ENCODE peak calls at places on chromosomes 12 and 14, in five cellular contexts. One of them, this sample, is unnamed.

GRCh38 chr14:88815980-88816379 is 8.5 kb upstream of the TTC8 start:
- DNase-seq in Peyer's patch: no peak
- DNase-seq in lung: no peak
- DNase-seq in heart left ventricle: no peak
- DNase-seq in tibial nerve: no peak
- DNase-seq in this sample: no peak

GRCh38 chr14:103330536-103330935 is 3.5 kb upstream of the EIF5 start:
- DNase-seq in heart left ventricle: no peak
- DNase-seq in Peyer's patch: no peak
- DNase-seq in tibial nerve: no peak
- DNase-seq in lung: no peak
- DNase-seq in this sample: no peak

GRCh38 chr12:115639667-115640012 is 637.9 kb downstream of the MED13L start:
- DNase-seq in lung: no peak
- DNase-seq in tibial nerve: no peak
- DNase-seq in Peyer's patch: no peak
- DNase-seq in heart left ventricle: no peak
- DNase-seq in this sample: no peak

GRCh38 chr14:71563754-71564153 is 368.5 kb upstream of the RGS6 start:
- DNase-seq in lung: no peak
- DNase-seq in Peyer's patch: no peak
- DNase-seq in heart left ventricle: no peak
- DNase-seq in tibial nerve: no peak
- DNase-seq in this sample: no peak

GRCh38 chr12:48979602-48980388 is 1.7 kb downstream of the WNT1 start:
- DNase-seq in Peyer's patch: peak
- DNase-seq in tibial nerve: no peak
- DNase-seq in lung: no peak
- DNase-seq in heart left ventricle: no peak
- DNase-seq in this sample: no peak

GRCh38 chr12:6450869-6451347 is 934 bp upstream of the TAPBPL start:
- DNase-seq in tibial nerve: no peak
- DNase-seq in Peyer's patch: peak
- DNase-seq in heart left ventricle: no peak
- DNase-seq in lung: no peak
- DNase-seq in this sample: no peak

GRCh38 chr12:45674583-45674982 is 54.9 kb upstream of the ARID2 start:
- DNase-seq in lung: peak
- DNase-seq in Peyer's patch: no peak
- DNase-seq in heart left ventricle: peak
- DNase-seq in tibial nerve: no peak
- DNase-seq in this sample: peak

GRCh38 chr12:131555197-131555820 is 155.6 kb upstream of the SFSWAP start:
- DNase-seq in tibial nerve: no peak
- DNase-seq in lung: no peak
- DNase-seq in Peyer's patch: no peak
- DNase-seq in heart left ventricle: no peak
- DNase-seq in this sample: no peak

GRCh38 chr12:27474344-27474743 is 27.8 kb downstream of the SMCO2 start:
- DNase-seq in heart left ventricle: no peak
- DNase-seq in lung: no peak
- DNase-seq in tibial nerve: no peak
- DNase-seq in Peyer's patch: no peak
- DNase-seq in this sample: peak

GRCh38 chr12:1851126-1851791 is 30.9 kb downstream of the LRTM2 start:
- DNase-seq in Peyer's patch: no peak
- DNase-seq in heart left ventricle: no peak
- DNase-seq in lung: no peak
- DNase-seq in tibial nerve: no peak
- DNase-seq in this sample: peak

GRCh38 chr12:30537228-30537627 is 158.4 kb downstream of the IPO8 start:
- DNase-seq in lung: no peak
- DNase-seq in tibial nerve: no peak
- DNase-seq in Peyer's patch: no peak
- DNase-seq in heart left ventricle: no peak
- DNase-seq in this sample: no peak

GRCh38 chr14:103087343-103087835 is 3.4 kb downstream of the LBHD2 start:
- DNase-seq in Peyer's patch: no peak
- DNase-seq in tibial nerve: no peak
- DNase-seq in heart left ventricle: no peak
- DNase-seq in lung: no peak
- DNase-seq in this sample: no peak

GRCh38 chr14:40221428-40221827 is 789.2 kb upstream of the FBXO33 start:
- DNase-seq in heart left ventricle: no peak
- DNase-seq in Peyer's patch: no peak
- DNase-seq in lung: no peak
- DNase-seq in tibial nerve: no peak
- DNase-seq in this sample: no peak

GRCh38 chr14:104130974-104131651 is 7.3 kb upstream of the KIF26A start:
- DNase-seq in heart left ventricle: peak
- DNase-seq in lung: peak
- DNase-seq in tibial nerve: no peak
- DNase-seq in Peyer's patch: no peak
- DNase-seq in this sample: peak

GRCh38 chr12:6821674-6822433 is at the start of gene GPR162:
- DNase-seq in lung: peak
- DNase-seq in Peyer's patch: no peak
- DNase-seq in tibial nerve: no peak
- DNase-seq in heart left ventricle: peak
- DNase-seq in this sample: peak

GRCh38 chr12:105330938-105331804 is 680 bp downstream of the C12orf75 start:
- DNase-seq in lung: no peak
- DNase-seq in tibial nerve: no peak
- DNase-seq in heart left ventricle: peak
- DNase-seq in Peyer's patch: peak
- DNase-seq in this sample: no peak

GRCh38 chr12:105334001-105334400 is 3.5 kb downstream of the C12orf75 start:
- DNase-seq in Peyer's patch: no peak
- DNase-seq in lung: no peak
- DNase-seq in heart left ventricle: no peak
- DNase-seq in tibial nerve: no peak
- DNase-seq in this sample: peak

GRCh38 chr14:73153272-73153671 is 17.0 kb downstream of the PSEN1 start:
- DNase-seq in heart left ventricle: no peak
- DNase-seq in lung: no peak
- DNase-seq in Peyer's patch: no peak
- DNase-seq in tibial nerve: no peak
- DNase-seq in this sample: peak

GRCh38 chr12:96249196-96250118 is 55.3 kb downstream of the ELK3 start:
- DNase-seq in lung: no peak
- DNase-seq in tibial nerve: no peak
- DNase-seq in heart left ventricle: peak
- DNase-seq in Peyer's patch: no peak
- DNase-seq in this sample: peak

GRCh38 chr12:81859521-81859920 is 100.4 kb upstream of the PPFIA2 start:
- DNase-seq in Peyer's patch: no peak
- DNase-seq in heart left ventricle: no peak
- DNase-seq in tibial nerve: no peak
- DNase-seq in lung: no peak
- DNase-seq in this sample: no peak

GRCh38 chr14:100606687-100607610 is 19.7 kb upstream of the BEGAIN start:
- DNase-seq in heart left ventricle: no peak
- DNase-seq in tibial nerve: no peak
- DNase-seq in lung: no peak
- DNase-seq in Peyer's patch: no peak
- DNase-seq in this sample: no peak

GRCh38 chr14:72553161-72553560 is 340.7 kb downstream of the DPF3 start:
- DNase-seq in heart left ventricle: no peak
- DNase-seq in lung: no peak
- DNase-seq in Peyer's patch: no peak
- DNase-seq in tibial nerve: no peak
- DNase-seq in this sample: peak

GRCh38 chr12:98379106-98379505 is 136.3 kb upstream of the TMPO start:
- DNase-seq in heart left ventricle: no peak
- DNase-seq in Peyer's patch: no peak
- DNase-seq in tibial nerve: no peak
- DNase-seq in lung: no peak
- DNase-seq in this sample: no peak
- TF ChIP-seq CTCF in heart left ventricle: no peak
- TF ChIP-seq CTCF in Peyer's patch: no peak
- TF ChIP-seq CTCF in tibial nerve: no peak
- TF ChIP-seq CTCF in lung: no peak
- TF ChIP-seq CTCF in this sample: no peak

GRCh38 chr12:108722463-108722862 is 8.9 kb downstream of the CORO1C start:
- DNase-seq in heart left ventricle: no peak
- DNase-seq in Peyer's patch: no peak
- DNase-seq in lung: no peak
- DNase-seq in tibial nerve: no peak
- DNase-seq in this sample: peak
- H3K4me3 ChIP-seq in heart left ventricle: no peak
- H3K4me3 ChIP-seq in Peyer's patch: no peak
- H3K4me3 ChIP-seq in lung: no peak
- H3K4me3 ChIP-seq in tibial nerve: no peak
- H3K4me3 ChIP-seq in this sample: no peak

DNA sequence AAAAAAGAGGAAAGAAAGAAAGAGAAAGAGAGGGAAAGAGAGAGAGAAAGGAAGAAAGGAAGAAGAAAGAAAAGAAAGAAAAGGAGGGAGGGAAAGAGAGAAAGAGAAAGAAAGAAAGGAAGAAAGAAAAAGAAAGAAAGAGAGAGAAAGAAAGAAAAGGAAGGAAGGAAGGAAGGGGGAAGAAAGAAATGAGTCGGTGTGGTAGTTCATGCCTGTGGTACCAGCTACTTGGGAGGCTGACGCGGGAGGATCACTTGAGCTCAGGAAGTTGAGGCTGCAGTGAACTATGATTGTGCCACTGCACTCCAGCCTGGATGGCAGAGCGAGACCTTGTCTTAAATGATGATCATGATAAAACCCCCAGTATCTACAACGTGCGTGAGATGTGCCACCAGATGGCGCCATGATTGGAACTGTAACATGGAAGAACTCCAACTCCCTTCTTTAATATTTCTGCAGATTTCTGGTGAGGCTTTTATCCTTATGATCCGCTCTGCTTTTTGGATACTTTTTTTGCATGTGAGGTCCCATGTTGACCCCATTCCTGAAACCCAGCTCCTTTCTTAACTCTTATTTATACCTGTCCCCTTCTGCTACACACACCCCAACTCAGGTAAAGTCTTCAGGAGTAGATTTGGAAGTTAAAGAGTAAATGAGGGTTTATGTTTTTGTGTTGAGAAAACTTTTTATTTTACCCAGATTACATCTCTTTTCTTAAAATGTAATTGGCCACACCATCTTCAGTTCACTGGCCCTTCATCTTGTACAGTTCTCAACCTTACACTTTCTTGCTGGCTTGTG is 25.6 kb downstream of the RNASE10 start:
- DNase-seq in lung: peak
- DNase-seq in heart left ventricle: peak
- DNase-seq in Peyer's patch: peak
- DNase-seq in tibial nerve: peak
- DNase-seq in this sample: peak
- TF ChIP-seq CTCF in lung: peak
- TF ChIP-seq CTCF in heart left ventricle: peak
- TF ChIP-seq CTCF in Peyer's patch: peak
- TF ChIP-seq CTCF in tibial nerve: peak
- TF ChIP-seq CTCF in this sample: peak

GRCh38 chr12:109714141-109714912 is 702 bp downstream of the FAM222A start:
- DNase-seq in Peyer's patch: peak
- DNase-seq in heart left ventricle: peak
- DNase-seq in lung: peak
- DNase-seq in tibial nerve: no peak
- DNase-seq in this sample: peak
- H3K4me3 ChIP-seq in Peyer's patch: peak
- H3K4me3 ChIP-seq in heart left ventricle: peak
- H3K4me3 ChIP-seq in lung: peak
- H3K4me3 ChIP-seq in tibial nerve: peak
- H3K4me3 ChIP-seq in this sample: peak